ENCODE peak calls at places on chromosomes 1 and 21, in five cellular contexts. B, Z, H, Q and K are unnamed samples.

GRCh38 chr1:119689511-119689910 is 22.2 kb upstream of the PHGDH start:
- DNase-seq in B (no peak), Z (no peak), H (no peak), Q (no peak), K (no peak)

GRCh38 chr1:65020774-65021173 is 54.4 kb upstream of the JAK1 start:
- DNase-seq in B (no peak), Z (no peak), H (no peak), Q (peak), K (no peak)

GRCh38 chr1:242754061-242754648 is 229.7 kb upstream of the PLD5 start:
- DNase-seq in B (peak), Z (no peak), H (no peak), Q (no peak), K (no peak)

GRCh38 chr1:7526867-7527732 is 244.0 kb upstream of the VAMP3 start:
- DNase-seq in B (no peak), Z (no peak), H (no peak), Q (no peak), K (no peak)

GRCh38 chr1:118119111-118119510 is 65.9 kb downstream of the SPAG17 start:
- DNase-seq in B (no peak), Z (no peak), H (no peak), Q (no peak), K (no peak)

GRCh38 chr1:217048104-217048707 is 325.0 kb upstream of the ESRRG start:
- DNase-seq in B (peak), Z (peak), H (no peak), Q (no peak), K (no peak)

GRCh38 chr1:2252423-2252822 is 24.3 kb downstream of the SKI start:
- DNase-seq in B (no peak), Z (no peak), H (no peak), Q (no peak), K (no peak)

GRCh38 chr21:28479660-28480059 is 513.0 kb downstream of the LTN1 start:
- DNase-seq in B (no peak), Z (no peak), H (no peak), Q (no peak), K (no peak)

GRCh38 chr1:85297855-85298629 is 21.6 kb upstream of the BCL10 start:
- DNase-seq in B (no peak), Z (no peak), H (peak), Q (peak), K (no peak)

GRCh38 chr1:33500547-33500946 is 28.1 kb downstream of the ZSCAN20 start:
- DNase-seq in B (no peak), Z (no peak), H (no peak), Q (no peak), K (no peak)

GRCh38 chr1:202254454-202255252 is 61.1 kb downstream of the LGR6 start:
- DNase-seq in B (no peak), Z (no peak), H (no peak), Q (no peak), K (no peak)

GRCh38 chr1:240515505-240515904 is 96.5 kb downstream of the GREM2 start:
- DNase-seq in B (no peak), Z (no peak), H (no peak), Q (no peak), K (no peak)

GRCh38 chr1:160210563-160210962 is 5.4 kb downstream of the PEA15 start:
- DNase-seq in B (peak), Z (no peak), H (no peak), Q (no peak), K (no peak)

GRCh38 chr1:228664399-228664914 is 70.8 kb upstream of the RHOU start:
- DNase-seq in B (peak), Z (peak), H (no peak), Q (peak), K (peak)

GRCh38 chr21:46191257-46191685 is 7.0 kb upstream of the SPATC1L start:
- DNase-seq in B (peak), Z (no peak), H (no peak), Q (no peak), K (no peak)

DNA sequence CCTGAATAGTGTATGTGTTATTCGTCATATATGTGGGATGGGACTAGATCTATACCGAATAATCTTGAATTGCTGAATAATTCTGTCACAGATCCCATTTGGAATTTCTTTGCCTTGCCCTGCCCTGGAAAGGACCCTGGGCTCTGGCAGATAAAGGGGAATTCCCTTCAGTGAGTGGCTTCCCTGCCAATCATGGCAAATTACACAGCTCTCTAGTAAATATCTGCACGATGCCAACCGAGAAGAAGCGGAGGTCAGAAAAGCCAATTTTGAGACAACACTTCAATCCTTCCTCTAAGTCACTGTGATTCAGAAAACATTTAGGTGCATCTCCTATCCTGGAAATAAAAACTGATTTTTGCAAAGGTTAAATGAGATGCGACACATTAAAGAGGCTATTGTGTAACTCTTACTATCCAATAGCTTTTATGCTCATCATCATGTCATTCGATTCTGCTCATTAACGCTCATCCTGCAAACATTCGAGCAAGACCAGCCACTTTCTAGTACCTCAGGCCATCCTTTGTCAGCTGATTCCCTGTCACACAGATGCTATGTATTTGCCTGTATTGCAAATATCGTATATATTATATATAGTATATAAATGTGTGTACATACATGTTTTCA is 131.7 kb downstream of the TLR5 start:
- DNase-seq in B (no peak), Z (no peak), H (no peak), Q (no peak), K (no peak)
- TF ChIP-seq SIN3A in B (no peak), Z (no peak), H (no peak), Q (no peak), K (no peak)

DNA sequence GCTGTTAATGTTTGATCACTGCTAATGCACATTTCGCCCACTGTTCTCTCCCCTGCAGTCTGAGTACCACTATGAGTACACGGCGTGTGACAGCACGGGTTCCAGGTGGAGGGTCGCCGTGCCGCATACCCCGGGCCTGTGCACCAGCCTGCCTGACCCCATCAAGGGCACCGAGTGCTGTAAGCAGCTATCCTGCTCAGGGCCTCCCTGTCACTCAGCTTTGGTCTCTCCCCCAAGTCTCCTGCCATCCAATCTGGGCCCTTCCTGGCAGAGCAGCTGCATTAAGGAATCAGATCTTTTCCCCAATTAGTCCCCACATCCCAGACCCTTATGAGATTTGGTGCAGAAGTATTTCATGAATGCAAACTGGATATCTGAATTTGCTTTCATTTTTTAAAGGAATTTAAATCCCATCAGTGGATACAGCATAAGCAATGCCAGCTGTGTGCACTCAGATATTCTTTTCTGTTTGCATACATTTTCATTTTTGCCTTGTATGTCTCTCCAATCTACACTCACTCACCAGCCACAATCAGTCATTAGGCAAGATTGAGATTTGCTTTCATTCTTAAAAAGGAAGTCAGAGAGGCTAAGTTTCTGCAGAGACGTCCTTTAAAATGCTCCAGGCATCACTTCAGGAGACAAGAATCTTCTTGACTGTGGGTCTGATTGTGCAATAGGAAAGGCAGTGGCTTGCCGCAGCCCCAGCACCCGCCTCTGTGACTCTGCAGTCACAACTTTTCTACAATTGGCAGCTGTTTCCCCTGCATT is 48.1 kb downstream of the ELAPOR1 start:
- DNase-seq in B (no peak), Z (no peak), H (peak), Q (no peak), K (no peak)
- TF ChIP-seq USF2 in B (no peak), Z (no peak), H (no peak), Q (no peak), K (no peak)

GRCh38 chr1:95118019-95118499 is 904 bp downstream of the TLCD4 start:
- DNase-seq in B (no peak), Z (no peak), H (no peak), Q (no peak), K (no peak)

GRCh38 chr1:95116666-95117206 is 419 bp upstream of the TLCD4 start:
- DNase-seq in B (peak), Z (no peak), H (no peak), Q (peak), K (peak)

GRCh38 chr1:95113684-95114083 is 3.5 kb upstream of the TLCD4 start:
- DNase-seq in B (no peak), Z (no peak), H (no peak), Q (no peak), K (peak)

GRCh38 chr1:95115708-95116137 is 1.4 kb upstream of the TLCD4 start:
- DNase-seq in B (no peak), Z (no peak), H (no peak), Q (peak), K (peak)

GRCh38 chr1:95117207-95118018 is at the start of gene TLCD4:
- DNase-seq in B (peak), Z (peak), H (no peak), Q (peak), K (peak)
- TF ChIP-seq SIN3A in B (no peak), Z (no peak), H (no peak), Q (no peak), K (no peak)

GRCh38 chr1:37439672-37439995 is 34.7 kb upstream of the ZC3H12A start:
- DNase-seq in B (no peak), Z (no peak), H (no peak), Q (no peak), K (no peak)

GRCh38 chr1:37442644-37443043 is 31.7 kb upstream of the ZC3H12A start:
- DNase-seq in B (no peak), Z (no peak), H (no peak), Q (no peak), K (no peak)

GRCh38 chr1:37442139-37442538 is 32.2 kb upstream of the ZC3H12A start:
- DNase-seq in B (no peak), Z (no peak), H (no peak), Q (no peak), K (no peak)

GRCh38 chr1:37438971-37439671 is 35.3 kb upstream of the ZC3H12A start:
- DNase-seq in B (no peak), Z (no peak), H (no peak), Q (no peak), K (no peak)

GRCh38 chr1:37441490-37441889 is 32.9 kb upstream of the ZC3H12A start:
- DNase-seq in B (no peak), Z (no peak), H (no peak), Q (no peak), K (no peak)
- TF ChIP-seq USF2 in B (no peak), Z (no peak), H (no peak), Q (no peak), K (peak)

DNA sequence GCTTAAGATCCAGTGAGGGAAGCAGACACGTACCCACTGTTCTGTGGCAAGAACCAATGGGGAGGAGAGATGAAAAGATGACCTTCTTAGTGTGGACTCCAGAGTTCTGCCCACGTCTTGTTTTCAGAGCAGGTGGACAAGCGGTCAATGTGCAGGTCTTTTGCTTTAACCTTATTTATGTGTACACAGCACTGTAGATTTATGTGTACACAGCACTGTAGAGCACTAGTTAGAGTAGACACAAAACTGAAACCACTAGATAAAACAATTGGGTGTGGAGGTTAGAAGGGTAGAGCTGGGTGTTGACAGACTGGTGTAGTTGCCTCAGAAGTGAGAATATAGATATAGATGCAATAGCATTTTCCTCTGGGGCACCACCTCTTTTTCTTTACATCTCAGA is 150.0 kb downstream of the MAGI3 start:
- DNase-seq in B (no peak), Z (no peak), H (no peak), Q (peak), K (no peak)
- TF ChIP-seq SIN3A in B (no peak), Z (no peak), H (no peak), Q (no peak), K (no peak)

DNA sequence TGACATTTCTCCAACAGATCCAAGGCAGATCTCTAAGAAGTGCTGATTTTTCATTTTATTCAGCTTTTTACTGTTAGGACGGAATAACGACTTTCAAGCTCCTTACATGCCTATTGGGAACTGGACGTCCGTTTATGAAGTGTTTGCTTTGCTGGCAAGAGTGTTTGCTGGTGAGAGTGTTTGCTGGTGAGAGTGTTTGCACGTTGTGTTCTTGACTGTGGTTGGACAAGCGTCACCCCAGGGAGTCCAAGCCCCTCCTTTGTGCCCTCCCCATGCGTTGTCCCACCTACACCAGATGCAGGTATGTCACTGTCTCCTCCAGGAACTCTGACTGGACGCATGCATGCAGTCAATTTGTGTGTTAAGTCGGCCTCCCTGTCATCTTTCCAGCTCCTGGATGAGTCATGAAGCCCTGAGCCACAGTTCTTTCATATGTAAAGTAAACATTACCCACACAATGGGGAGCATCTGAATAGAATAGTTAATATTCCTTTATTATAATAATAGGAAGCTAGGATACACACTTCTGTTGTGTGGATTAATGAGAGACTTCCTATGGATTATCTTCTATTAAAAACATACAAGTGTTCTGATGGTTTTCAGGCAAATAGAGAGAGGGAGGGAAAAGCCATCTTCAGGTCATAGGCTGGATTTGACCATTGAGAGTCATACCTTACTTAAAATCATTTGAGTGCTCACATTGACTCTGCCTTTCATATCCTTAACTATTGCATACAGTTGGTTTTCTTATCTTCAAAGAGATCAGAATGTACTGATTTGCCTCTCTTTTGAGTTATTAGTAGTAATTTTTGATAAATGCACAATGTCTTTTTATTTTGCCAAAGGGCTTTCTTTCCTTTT is 119.2 kb downstream of the GALNT2 start:
- DNase-seq in B (no peak), Z (peak), H (no peak), Q (peak), K (peak)
- TF ChIP-seq USF2 in B (no peak), Z (no peak), H (no peak), Q (no peak), K (no peak)

DNA sequence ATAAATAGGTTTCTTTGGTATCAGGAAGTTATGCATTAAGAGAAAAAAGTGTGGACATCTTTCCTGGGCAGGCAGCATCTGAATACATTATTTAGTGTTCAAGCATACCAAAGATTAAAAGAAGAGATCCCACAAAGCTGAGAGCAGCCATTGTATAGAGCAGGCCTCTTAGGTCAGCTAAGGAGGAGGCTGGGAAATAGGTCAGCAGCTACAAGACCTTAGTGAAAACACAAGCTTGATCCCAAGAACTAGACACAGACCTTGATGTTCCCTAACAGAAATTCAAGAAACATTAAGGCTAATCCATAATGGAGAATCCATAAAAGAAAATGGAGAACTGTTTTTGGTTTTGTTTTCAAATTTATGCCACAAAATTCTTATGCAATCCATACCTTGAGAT is 135.3 kb upstream of the DPT start:
- DNase-seq in B (no peak), Z (no peak), H (no peak), Q (no peak), K (no peak)
- TF ChIP-seq SIN3A in B (no peak), Z (no peak), H (no peak), Q (no peak), K (no peak)